ENCODE peak calls at places on chromosomes 11 and 22, in four cellular contexts. K is activated CD4-positive, alpha-beta T cell treated with anti-CD3 and anti-CD28 coated beads for 48 hours; V is HTR-8/SVneo; N is mesenteric fat pad. Y is an unnamed sample.

GRCh38 chr11:22728600-22729394 is 62.4 kb downstream of the GAS2 start:
- DNase-seq in K (no peak), V (no peak), N (no peak), Y (no peak)

GRCh38 chr11:67631427-67631826 is 1.7 kb upstream of the NUDT8 start:
- DNase-seq in K (no peak), V (no peak), N (no peak), Y (no peak)

GRCh38 chr11:133823211-133823610 is 22.1 kb downstream of the SPATA19 start:
- DNase-seq in K (no peak), V (no peak), N (no peak), Y (no peak)

GRCh38 chr11:68213135-68213515 is at the start of gene KMT5B:
- DNase-seq in K (peak), V (no peak), N (no peak), Y (peak)

GRCh38 chr22:44926491-44927415 is 83.1 kb downstream of the PHF21B start:
- DNase-seq in K (no peak), V (no peak), N (no peak), Y (no peak)

GRCh38 chr11:19832901-19833300 is 120.3 kb downstream of the NAV2 start:
- DNase-seq in K (no peak), V (no peak), N (no peak), Y (no peak)

GRCh38 chr11:67611165-67611564 is 4.4 kb downstream of the NDUFV1 start:
- DNase-seq in K (no peak), V (no peak), N (no peak), Y (no peak)

GRCh38 chr11:113464416-113464815 is 10.8 kb downstream of the DRD2 start:
- DNase-seq in K (no peak), V (no peak), N (no peak), Y (no peak)

GRCh38 chr11:134333312-134333711 is 1.5 kb downstream of the GLB1L2 start:
- DNase-seq in K (no peak), V (no peak), N (no peak), Y (no peak)

GRCh38 chr22:24845036-24845918 is 39.3 kb downstream of the SGSM1 start:
- DNase-seq in K (no peak), V (no peak), N (no peak), Y (no peak)

GRCh38 chr11:94151311-94151710 is 22.7 kb downstream of the PANX1 start:
- DNase-seq in K (no peak), V (no peak), N (no peak), Y (no peak)

GRCh38 chr11:122253541-122254317 is 137.7 kb upstream of the BLID start:
- DNase-seq in K (no peak), V (no peak), N (no peak), Y (no peak)

GRCh38 chr11:119091966-119092879 is 7.5 kb downstream of the HMBS start:
- DNase-seq in K (no peak), V (no peak), N (no peak), Y (no peak)

GRCh38 chr11:47980907-47981621 is 705 bp downstream of the PTPRJ start:
- DNase-seq in K (peak), V (peak), N (no peak), Y (peak)

GRCh38 chr11:133576351-133576750 is 44.0 kb upstream of the OPCML start:
- DNase-seq in K (peak), V (no peak), N (no peak), Y (no peak)

GRCh38 chr11:41018224-41018623 is 441.2 kb downstream of the LRRC4C start:
- DNase-seq in K (no peak), V (no peak), N (no peak), Y (no peak)

GRCh38 chr11:20050551-20051333 is 109.5 kb downstream of the DBX1 start:
- DNase-seq in K (no peak), V (peak), N (no peak), Y (no peak)

GRCh38 chr11:35614949-35615569 is 3.2 kb upstream of the FJX1 start:
- DNase-seq in K (no peak), V (no peak), N (no peak), Y (no peak)

GRCh38 chr11:93051181-93051580 is 81.7 kb downstream of the MTNR1B start:
- DNase-seq in K (no peak), V (no peak), N (no peak), Y (no peak)

GRCh38 chr22:41929158-41929896 is 2.7 kb upstream of the TNFRSF13C start:
- DNase-seq in K (no peak), V (no peak), N (no peak), Y (no peak)

Y was measured in GM13977.